ENCODE peak calls at places on chromosomes 4 and X, in five cellular contexts. One of them, this sample, is unnamed.

GRCh38 chr4:118941149-118941548 is 52.5 kb downstream of the SYNPO2 start:
- DNase-seq in naive thymus-derived CD4-positive, alpha-beta T cell: no peak
- DNase-seq in CD8-positive, alpha-beta T cell: no peak
- DNase-seq in small intestine: no peak
- DNase-seq in transverse colon: peak
- DNase-seq in this sample: no peak

GRCh38 chrX:39869846-39870601 is 227.7 kb downstream of the BCOR start:
- DNase-seq in naive thymus-derived CD4-positive, alpha-beta T cell: no peak
- DNase-seq in small intestine: peak
- DNase-seq in transverse colon: peak
- DNase-seq in CD8-positive, alpha-beta T cell: peak
- DNase-seq in this sample: no peak

GRCh38 chr4:85967872-85968271 is 392.0 kb downstream of the MAPK10 start:
- DNase-seq in small intestine: no peak
- DNase-seq in transverse colon: no peak
- DNase-seq in naive thymus-derived CD4-positive, alpha-beta T cell: no peak
- DNase-seq in CD8-positive, alpha-beta T cell: no peak
- DNase-seq in this sample: no peak

GRCh38 chrX:130884627-130885026 is 18.4 kb downstream of the ENOX2 start:
- DNase-seq in transverse colon: no peak
- DNase-seq in small intestine: no peak
- DNase-seq in naive thymus-derived CD4-positive, alpha-beta T cell: no peak
- DNase-seq in CD8-positive, alpha-beta T cell: no peak
- DNase-seq in this sample: no peak

GRCh38 chr4:1277667-1278335 is 11.9 kb upstream of the MAEA start:
- DNase-seq in naive thymus-derived CD4-positive, alpha-beta T cell: no peak
- DNase-seq in transverse colon: no peak
- DNase-seq in small intestine: no peak
- DNase-seq in CD8-positive, alpha-beta T cell: no peak
- DNase-seq in this sample: no peak

GRCh38 chr4:102723511-102723910 is 37.3 kb downstream of the MANBA start:
- DNase-seq in small intestine: no peak
- DNase-seq in transverse colon: no peak
- DNase-seq in naive thymus-derived CD4-positive, alpha-beta T cell: no peak
- DNase-seq in CD8-positive, alpha-beta T cell: no peak
- DNase-seq in this sample: no peak

GRCh38 chrX:30308263-30309138 is 689 bp downstream of the NR0B1 start:
- DNase-seq in small intestine: no peak
- DNase-seq in naive thymus-derived CD4-positive, alpha-beta T cell: no peak
- DNase-seq in transverse colon: no peak
- DNase-seq in CD8-positive, alpha-beta T cell: no peak
- DNase-seq in this sample: no peak

GRCh38 chr4:8238515-8239053 is 31.0 kb upstream of the HTRA3 start:
- DNase-seq in CD8-positive, alpha-beta T cell: no peak
- DNase-seq in naive thymus-derived CD4-positive, alpha-beta T cell: no peak
- DNase-seq in small intestine: peak
- DNase-seq in transverse colon: peak
- DNase-seq in this sample: no peak

GRCh38 chrX:30248854-30249253 is 1.9 kb downstream of the MAGEB1 start:
- DNase-seq in naive thymus-derived CD4-positive, alpha-beta T cell: no peak
- DNase-seq in CD8-positive, alpha-beta T cell: no peak
- DNase-seq in small intestine: no peak
- DNase-seq in transverse colon: no peak
- DNase-seq in this sample: no peak

GRCh38 chr4:87092389-87093141 is 127.9 kb downstream of the KLHL8 start:
- DNase-seq in CD8-positive, alpha-beta T cell: no peak
- DNase-seq in small intestine: peak
- DNase-seq in transverse colon: peak
- DNase-seq in naive thymus-derived CD4-positive, alpha-beta T cell: no peak
- DNase-seq in this sample: no peak

GRCh38 chrX:69153060-69153730 is 12.1 kb downstream of the PJA1 start:
- DNase-seq in CD8-positive, alpha-beta T cell: no peak
- DNase-seq in naive thymus-derived CD4-positive, alpha-beta T cell: no peak
- DNase-seq in small intestine: no peak
- DNase-seq in transverse colon: no peak
- DNase-seq in this sample: peak

GRCh38 chr4:98125585-98125984 is 17.7 kb downstream of the STPG2 start:
- DNase-seq in naive thymus-derived CD4-positive, alpha-beta T cell: no peak
- DNase-seq in transverse colon: no peak
- DNase-seq in CD8-positive, alpha-beta T cell: no peak
- DNase-seq in small intestine: no peak
- DNase-seq in this sample: no peak

GRCh38 chr4:655735-656151 is 18.3 kb downstream of the ATP5ME start:
- DNase-seq in transverse colon: no peak
- DNase-seq in CD8-positive, alpha-beta T cell: no peak
- DNase-seq in small intestine: no peak
- DNase-seq in naive thymus-derived CD4-positive, alpha-beta T cell: no peak
- DNase-seq in this sample: no peak

GRCh38 chrX:69076084-69076483 is 89.2 kb downstream of the PJA1 start:
- DNase-seq in small intestine: no peak
- DNase-seq in transverse colon: no peak
- DNase-seq in naive thymus-derived CD4-positive, alpha-beta T cell: no peak
- DNase-seq in CD8-positive, alpha-beta T cell: no peak
- DNase-seq in this sample: no peak

GRCh38 chr4:103100691-103101090 is 1.1 kb upstream of the BDH2 start:
- DNase-seq in transverse colon: no peak
- DNase-seq in naive thymus-derived CD4-positive, alpha-beta T cell: no peak
- DNase-seq in small intestine: no peak
- DNase-seq in CD8-positive, alpha-beta T cell: no peak
- DNase-seq in this sample: no peak

GRCh38 chr4:85669204-85669603 is 194.3 kb downstream of the ARHGAP24 start:
- DNase-seq in small intestine: no peak
- DNase-seq in CD8-positive, alpha-beta T cell: no peak
- DNase-seq in transverse colon: no peak
- DNase-seq in naive thymus-derived CD4-positive, alpha-beta T cell: no peak
- DNase-seq in this sample: no peak

GRCh38 chrX:37685452-37686347 is at the start of gene XK:
- DNase-seq in small intestine: peak
- DNase-seq in naive thymus-derived CD4-positive, alpha-beta T cell: peak
- DNase-seq in CD8-positive, alpha-beta T cell: no peak
- DNase-seq in transverse colon: peak
- DNase-seq in this sample: peak
- H3K27ac ChIP-seq in small intestine: peak
- H3K27ac ChIP-seq in naive thymus-derived CD4-positive, alpha-beta T cell: no peak
- H3K27ac ChIP-seq in CD8-positive, alpha-beta T cell: no peak
- H3K27ac ChIP-seq in transverse colon: peak
- H3K27ac ChIP-seq in this sample: no peak

DNA sequence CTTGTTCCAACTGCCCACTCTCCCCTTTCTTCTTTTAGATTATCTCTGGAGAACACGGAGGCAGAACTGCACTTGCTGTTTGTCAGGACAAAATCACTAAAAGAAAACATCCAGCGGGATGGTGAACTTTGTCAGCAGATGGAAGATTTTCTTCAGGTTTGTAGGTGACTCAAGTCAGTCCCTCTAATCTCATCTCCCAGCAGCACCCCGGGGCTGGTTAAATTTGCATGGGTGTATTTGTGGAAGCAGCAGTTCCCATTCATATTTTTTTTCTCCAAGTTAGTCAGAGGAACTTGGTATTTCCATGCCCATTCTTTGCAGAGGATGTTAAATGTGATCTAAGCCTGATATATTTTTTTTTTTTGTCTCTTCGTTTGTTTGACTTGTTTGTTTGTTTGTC is 31.8 kb downstream of the FHDC1 start:
- DNase-seq in small intestine: no peak
- DNase-seq in naive thymus-derived CD4-positive, alpha-beta T cell: no peak
- DNase-seq in CD8-positive, alpha-beta T cell: no peak
- DNase-seq in transverse colon: no peak
- DNase-seq in this sample: no peak
- H3K27ac ChIP-seq in small intestine: no peak
- H3K27ac ChIP-seq in naive thymus-derived CD4-positive, alpha-beta T cell: no peak
- H3K27ac ChIP-seq in CD8-positive, alpha-beta T cell: no peak
- H3K27ac ChIP-seq in transverse colon: no peak
- H3K27ac ChIP-seq in this sample: no peak

GRCh38 chrX:119410027-119410819 is 11.1 kb downstream of the SLC25A43 start:
- DNase-seq in CD8-positive, alpha-beta T cell: no peak
- DNase-seq in naive thymus-derived CD4-positive, alpha-beta T cell: no peak
- DNase-seq in small intestine: peak
- DNase-seq in transverse colon: peak
- DNase-seq in this sample: no peak
- H3K27ac ChIP-seq in CD8-positive, alpha-beta T cell: no peak
- H3K27ac ChIP-seq in naive thymus-derived CD4-positive, alpha-beta T cell: no peak
- H3K27ac ChIP-seq in small intestine: peak
- H3K27ac ChIP-seq in transverse colon: peak
- H3K27ac ChIP-seq in this sample: no peak

GRCh38 chr4:82890602-82890912 is 396 bp downstream of the SEC31A start:
- DNase-seq in small intestine: no peak
- DNase-seq in CD8-positive, alpha-beta T cell: no peak
- DNase-seq in transverse colon: no peak
- DNase-seq in naive thymus-derived CD4-positive, alpha-beta T cell: no peak
- DNase-seq in this sample: no peak
- H3K27ac ChIP-seq in small intestine: peak
- H3K27ac ChIP-seq in CD8-positive, alpha-beta T cell: peak
- H3K27ac ChIP-seq in transverse colon: peak
- H3K27ac ChIP-seq in naive thymus-derived CD4-positive, alpha-beta T cell: peak
- H3K27ac ChIP-seq in this sample: peak

GRCh38 chr4:184401397-184402171 is 72.8 kb downstream of the IRF2 start:
- DNase-seq in transverse colon: no peak
- DNase-seq in small intestine: no peak
- DNase-seq in naive thymus-derived CD4-positive, alpha-beta T cell: no peak
- DNase-seq in CD8-positive, alpha-beta T cell: no peak
- DNase-seq in this sample: no peak
- H3K27ac ChIP-seq in transverse colon: no peak
- H3K27ac ChIP-seq in small intestine: peak
- H3K27ac ChIP-seq in naive thymus-derived CD4-positive, alpha-beta T cell: no peak
- H3K27ac ChIP-seq in CD8-positive, alpha-beta T cell: no peak
- H3K27ac ChIP-seq in this sample: no peak

GRCh38 chr4:26015133-26015651 is 101.2 kb downstream of the SMIM20 start:
- DNase-seq in CD8-positive, alpha-beta T cell: no peak
- DNase-seq in naive thymus-derived CD4-positive, alpha-beta T cell: no peak
- DNase-seq in transverse colon: no peak
- DNase-seq in small intestine: no peak
- DNase-seq in this sample: peak
- H3K27ac ChIP-seq in CD8-positive, alpha-beta T cell: no peak
- H3K27ac ChIP-seq in naive thymus-derived CD4-positive, alpha-beta T cell: no peak
- H3K27ac ChIP-seq in transverse colon: no peak
- H3K27ac ChIP-seq in small intestine: peak
- H3K27ac ChIP-seq in this sample: no peak

GRCh38 chrX:12471061-12471460 is 320.2 kb upstream of the PRPS2 start:
- DNase-seq in CD8-positive, alpha-beta T cell: no peak
- DNase-seq in naive thymus-derived CD4-positive, alpha-beta T cell: no peak
- DNase-seq in transverse colon: no peak
- DNase-seq in small intestine: no peak
- DNase-seq in this sample: no peak
- H3K27ac ChIP-seq in CD8-positive, alpha-beta T cell: no peak
- H3K27ac ChIP-seq in naive thymus-derived CD4-positive, alpha-beta T cell: no peak
- H3K27ac ChIP-seq in transverse colon: no peak
- H3K27ac ChIP-seq in small intestine: no peak
- H3K27ac ChIP-seq in this sample: no peak

GRCh38 chr4:53714377-53715140 is 123.3 kb upstream of the LNX1 start:
- DNase-seq in small intestine: no peak
- DNase-seq in CD8-positive, alpha-beta T cell: no peak
- DNase-seq in naive thymus-derived CD4-positive, alpha-beta T cell: no peak
- DNase-seq in transverse colon: no peak
- DNase-seq in this sample: no peak
- H3K27ac ChIP-seq in small intestine: no peak
- H3K27ac ChIP-seq in CD8-positive, alpha-beta T cell: no peak
- H3K27ac ChIP-seq in naive thymus-derived CD4-positive, alpha-beta T cell: no peak
- H3K27ac ChIP-seq in transverse colon: no peak
- H3K27ac ChIP-seq in this sample: no peak

GRCh38 chr4:38752393-38752961 is 30.3 kb downstream of the TLR10 start:
- DNase-seq in naive thymus-derived CD4-positive, alpha-beta T cell: no peak
- DNase-seq in small intestine: no peak
- DNase-seq in CD8-positive, alpha-beta T cell: no peak
- DNase-seq in transverse colon: no peak
- DNase-seq in this sample: no peak
- H3K27ac ChIP-seq in naive thymus-derived CD4-positive, alpha-beta T cell: no peak
- H3K27ac ChIP-seq in small intestine: peak
- H3K27ac ChIP-seq in CD8-positive, alpha-beta T cell: no peak
- H3K27ac ChIP-seq in transverse colon: peak
- H3K27ac ChIP-seq in this sample: no peak